ENCODE peak calls at places on chromosomes 3 and 15, in nine cellular contexts. N is heart right ventricle, E is cardiac muscle cell, I is AG10803, X is Panc1, Z is endodermal cell, L is psoas muscle, J is osteoblast, K is fibroblast of pulmonary artery. U is an unnamed sample.

GRCh38 chr3:186955898-186956696 is 25.8 kb downstream of the ST6GAL1 start:
- DNase-seq in E (peak), J (no peak), Z (no peak), N (no peak), I (no peak), K (no peak), X (no peak), L (no peak), U (no peak)

GRCh38 chr3:140505256-140505655 is 172.6 kb upstream of the TRIM42 start:
- DNase-seq in K (peak), I (no peak), J (no peak), Z (no peak), E (peak), N (peak), L (peak), X (no peak), U (no peak)

GRCh38 chr3:115285001-115285400 is 137.9 kb upstream of the ZBTB20 start:
- DNase-seq in X (no peak), E (no peak), N (no peak), L (no peak), K (no peak), I (peak), J (no peak), Z (no peak), U (no peak)

GRCh38 chr3:140736863-140737460 is 59.1 kb downstream of the TRIM42 start:
- DNase-seq in X (no peak), L (peak), J (peak), N (peak), Z (peak), E (peak), I (peak), K (peak), U (peak)

GRCh38 chr15:90126457-90127435 is 24.5 kb upstream of the IDH2 start:
- DNase-seq in L (peak), N (peak), K (no peak), E (peak), X (no peak), Z (peak), J (peak), I (no peak), U (no peak)

GRCh38 chr15:52790166-52790708 is at the start of gene ONECUT1:
- DNase-seq in K (peak), E (peak), L (peak), Z (peak), N (peak), J (peak), X (no peak), I (peak), U (peak)

GRCh38 chr3:189568931-189569330 is 62.3 kb upstream of the TP63 start:
- DNase-seq in L (no peak), E (no peak), I (no peak), Z (no peak), N (no peak), J (no peak), X (no peak), K (no peak), U (no peak)

GRCh38 chr3:127650236-127650635 is 21.3 kb downstream of the PODXL2 start:
- DNase-seq in X (no peak), L (no peak), N (no peak), E (no peak), Z (no peak), J (no peak), K (no peak), I (no peak), U (no peak)

GRCh38 chr3:46496745-46497555 is 826 bp upstream of the RTP3 start:
- DNase-seq in J (peak), I (no peak), K (peak), N (no peak), Z (peak), X (no peak), L (no peak), E (peak), U (peak)

GRCh38 chr3:181311186-181311585 is 321.6 kb upstream of the DNAJC19 start:
- DNase-seq in J (no peak), X (no peak), E (no peak), I (no peak), N (no peak), K (no peak), Z (no peak), L (no peak), U (no peak)

GRCh38 chr15:62844564-62845235 is 197.8 kb upstream of the TPM1 start:
- DNase-seq in N (no peak), L (no peak), J (no peak), X (no peak), Z (peak), E (peak), K (no peak), I (peak), U (no peak)

GRCh38 chr15:73293773-73294172 is 75.0 kb downstream of the HCN4 start:
- DNase-seq in J (no peak), E (no peak), I (no peak), K (no peak), X (no peak), N (no peak), Z (no peak), L (no peak), U (no peak)

GRCh38 chr15:44738340-44738984 is 2.1 kb downstream of the TRIM69 start:
- DNase-seq in X (no peak), L (no peak), J (no peak), K (peak), E (peak), Z (no peak), I (peak), N (no peak), U (peak)

GRCh38 chr3:168073842-168074311 is 21.8 kb downstream of the GOLIM4 start:
- DNase-seq in I (peak), J (no peak), L (no peak), X (no peak), N (no peak), K (peak), E (no peak), Z (no peak), U (no peak)

GRCh38 chr3:60931452-60931851 is 319.8 kb downstream of the FHIT start:
- DNase-seq in I (no peak), X (no peak), J (no peak), Z (no peak), L (no peak), N (no peak), E (no peak), K (no peak), U (no peak)

GRCh38 chr15:95284933-95285401 is 1045.5 kb upstream of the NR2F2 start:
- DNase-seq in E (peak), I (peak), L (no peak), N (no peak), X (no peak), K (peak), Z (peak), J (peak), U (no peak)

GRCh38 chr3:117322866-117323265 is 613.3 kb downstream of the TUSC7 start:
- DNase-seq in I (peak), K (peak), N (no peak), Z (no peak), J (no peak), L (no peak), E (peak), X (no peak), U (peak)

GRCh38 chr3:41075958-41076357 is 123.3 kb upstream of the CTNNB1 start:
- DNase-seq in I (no peak), K (peak), L (peak), E (no peak), J (peak), Z (peak), X (no peak), N (peak), U (peak)

GRCh38 chr15:45157974-45158373 is 28.2 kb downstream of the DUOX1 start:
- DNase-seq in X (no peak), L (no peak), E (no peak), N (no peak), K (peak), J (peak), I (peak), Z (no peak), U (peak)

GRCh38 chr3:85846940-85847339 is 888.2 kb downstream of the CADM2 start:
- DNase-seq in L (no peak), Z (no peak), I (no peak), N (no peak), X (no peak), K (no peak), E (no peak), J (no peak), U (no peak)

GRCh38 chr15:85831415-85832113 is 36.8 kb upstream of the KLHL25 start:
- DNase-seq in E (peak), K (peak), I (peak), J (peak), N (peak), Z (peak), L (peak), X (no peak), U (peak)

GRCh38 chr15:48415036-48415886 is 84.0 kb downstream of the DUT start:
- DNase-seq in N (no peak), X (peak), E (no peak), J (no peak), I (peak), K (peak), Z (no peak), L (no peak), U (peak)

GRCh38 chr3:31840252-31840651 is 140.8 kb downstream of the OSBPL10 start:
- DNase-seq in L (no peak), N (no peak), X (no peak), I (no peak), K (no peak), E (no peak), Z (no peak), J (no peak), U (peak)

GRCh38 chr15:33007295-33007855 is 187.1 kb downstream of the FMN1 start:
- DNase-seq in I (peak), N (no peak), Z (peak), J (peak), E (peak), K (peak), X (no peak), L (no peak), U (peak)

GRCh38 chr3:46913644-46914043 is 36.1 kb downstream of the PTH1R start:
- DNase-seq in Z (no peak), X (no peak), L (peak), I (no peak), J (peak), N (no peak), K (peak), E (peak), U (peak)

GRCh38 chr3:60598668-60599067 is 652.6 kb downstream of the FHIT start:
- DNase-seq in J (no peak), Z (no peak), K (no peak), L (no peak), I (peak), N (no peak), X (no peak), E (no peak), U (no peak)

DNA sequence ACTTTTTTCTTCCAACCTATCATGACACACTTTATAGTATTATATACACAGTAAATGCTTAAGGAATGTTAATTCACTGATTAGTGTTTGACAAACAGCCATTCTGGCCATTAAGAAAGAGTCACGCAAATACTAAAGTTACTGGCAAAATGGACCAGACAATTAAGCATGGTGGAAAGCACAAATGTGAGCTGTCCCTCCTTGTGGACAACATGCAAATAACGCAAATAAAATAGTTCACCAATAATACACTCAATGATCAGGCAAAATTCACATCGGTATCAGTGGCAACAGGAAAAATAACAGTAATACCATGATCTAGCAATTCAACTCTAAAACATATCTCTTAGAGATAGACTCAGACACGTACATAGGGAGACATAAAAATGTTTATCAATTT is 71.7 kb downstream of the NEDD4 start:
- DNase-seq in E (no peak), N (no peak), J (no peak), I (no peak), L (no peak), X (no peak), Z (no peak), K (no peak), U (no peak)
- TF ChIP-seq CTCF in E (no peak), N (no peak), J (peak), I (no peak), L (no peak), X (no peak), Z (peak), K (no peak), U (no peak)

GRCh38 chr15:56667517-56667916 is 65.8 kb downstream of the ZNF280D start:
- DNase-seq in L (no peak), K (no peak), E (no peak), X (no peak), Z (no peak), I (no peak), N (no peak), J (no peak), U (no peak)
- H3K4me3 ChIP-seq in L (no peak), K (no peak), E (no peak), X (no peak), Z (no peak), I (no peak), N (no peak), J (no peak), U (no peak)

DNA sequence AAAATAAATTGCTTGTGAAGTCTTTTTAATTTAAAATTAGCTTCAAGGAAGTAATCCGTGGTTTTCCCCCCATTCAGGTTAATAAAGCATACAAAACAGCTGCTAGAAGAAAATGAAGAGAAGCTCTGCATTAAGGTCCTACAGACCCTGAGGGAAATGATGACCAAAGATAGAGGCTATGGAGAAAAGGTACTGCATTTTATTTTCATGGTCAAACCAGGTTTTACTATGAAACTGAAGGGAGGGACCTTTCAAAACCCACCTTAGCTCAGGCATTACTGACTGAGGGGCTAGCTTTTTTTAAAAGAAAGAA is 218.5 kb downstream of the ITPR1 start:
- DNase-seq in L (no peak), X (no peak), I (no peak), K (no peak), N (no peak), J (no peak), E (no peak), Z (no peak), U (no peak)
- TF ChIP-seq CTCF in L (no peak), X (peak), I (no peak), K (no peak), N (no peak), J (no peak), E (no peak), Z (no peak), U (no peak)

GRCh38 chr15:59685737-59686297 is 3.3 kb downstream of the BNIP2 start:
- DNase-seq in L (no peak), J (no peak), K (peak), N (no peak), E (no peak), X (no peak), I (peak), Z (no peak), U (no peak)
- H3K4me3 ChIP-seq in L (peak), J (peak), K (peak), N (no peak), E (no peak), X (no peak), I (no peak), Z (peak), U (no peak)

GRCh38 chr15:74815121-74815933 is 2.7 kb downstream of the LMAN1L start:
- DNase-seq in I (no peak), J (no peak), X (no peak), N (no peak), Z (no peak), L (no peak), E (no peak), K (no peak), U (peak)

GRCh38 chr15:74820056-74820455 is 6.4 kb upstream of the CPLX3 start:
- DNase-seq in L (no peak), K (no peak), E (no peak), Z (no peak), N (no peak), J (no peak), I (no peak), X (no peak), U (no peak)

GRCh38 chr15:74815961-74816360 is 3.3 kb downstream of the LMAN1L start:
- DNase-seq in N (no peak), Z (no peak), L (no peak), X (no peak), I (no peak), K (no peak), E (no peak), J (no peak), U (no peak)

GRCh38 chr15:74816624-74817369 is 4.2 kb downstream of the LMAN1L start:
- DNase-seq in Z (no peak), K (no peak), X (no peak), L (no peak), I (no peak), N (no peak), J (peak), E (no peak), U (peak)

DNA sequence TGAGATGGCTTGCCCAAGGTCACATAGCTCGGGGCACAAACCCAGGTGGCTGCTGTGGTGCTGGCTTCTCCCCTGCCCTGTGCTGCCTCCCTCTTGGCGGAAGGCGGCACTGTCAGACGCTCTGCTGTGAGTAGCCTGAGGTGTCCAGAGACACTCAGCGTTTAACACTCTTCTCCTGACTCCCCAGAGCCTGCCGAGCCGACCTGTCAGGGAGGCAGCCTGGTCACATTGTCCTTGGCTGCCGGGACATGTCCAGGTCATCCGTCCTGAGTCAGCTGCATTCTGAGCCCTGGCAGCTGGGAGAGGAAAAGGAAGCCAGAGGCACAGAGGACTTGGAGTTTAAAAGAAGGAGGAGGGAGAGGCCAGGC is 4.7 kb downstream of the LMAN1L start:
- DNase-seq in J (no peak), L (peak), E (peak), K (peak), Z (peak), N (peak), X (no peak), I (peak), U (peak)
- TF ChIP-seq CTCF in J (peak), L (peak), E (peak), K (peak), Z (peak), N (no peak), X (no peak), I (peak), U (peak)

GRCh38 chr15:28094732-28095521 is 4.2 kb downstream of the OCA2 start:
- DNase-seq in X (no peak), K (no peak), N (no peak), I (no peak), Z (peak), L (no peak), J (peak), E (peak), U (no peak)
- H3K4me3 ChIP-seq in X (peak), K (peak), N (peak), I (peak), Z (peak), L (peak), J (no peak), E (peak), U (no peak)

U was measured in epithelial cell of esophagus.